ENCODE peak calls at places on chromosomes 1 and 21, in eight cellular contexts. W is astrocyte of the spinal cord, U is AG10803, K is breast epithelium, E is cardiac muscle cell, L is tibial artery, S is lower lobe of right lung, H is A549. P is an unnamed sample.

GRCh38 chr1:156508205-156508954 is 7.8 kb upstream of the MEF2D start:
- DNase-seq in H (no peak), U (peak; percentile 87), L (peak; percentile 97), S (peak; percentile 85), K (no peak), W (peak; percentile 55), E (peak; percentile 27), P (no peak)

GRCh38 chr1:26190373-26190987 is at the start of gene CATSPER4:
- DNase-seq in K (no peak), U (peak; percentile 4), H (peak; percentile 44), L (no peak), E (peak; percentile 47), W (no peak), S (no peak), P (peak; percentile 60)

GRCh38 chr21:40166291-40166843 is 299.1 kb downstream of the PCP4 start:
- DNase-seq in K (no peak), U (no peak), W (peak; percentile 76), H (no peak), S (no peak), E (no peak), L (no peak), P (no peak)

GRCh38 chr1:1349256-1350012 is at the start of gene DVL1:
- DNase-seq in K (peak; percentile 51), E (peak; percentile 71), U (peak; percentile 79), L (peak; percentile 81), H (peak; percentile 47), W (peak; percentile 61), S (peak; percentile 76), P (peak; percentile 82)

GRCh38 chr1:110087812-110088738 is 17.6 kb upstream of the ALX3 start:
- DNase-seq in W (peak; percentile 50), K (no peak), L (no peak), S (no peak), H (peak; percentile 35), E (peak; percentile 68), U (peak; percentile 63), P (peak; percentile 77)

GRCh38 chr21:36889401-36889800 is 77.1 kb downstream of the HLCS start:
- DNase-seq in K (no peak), L (no peak), U (no peak), E (peak; percentile 22), H (no peak), S (no peak), W (peak; percentile 9), P (no peak)

GRCh38 chr1:9875636-9876000 is 34.5 kb downstream of the CTNNBIP1 start:
- DNase-seq in W (no peak), H (no peak), L (no peak), U (no peak), K (no peak), S (no peak), E (no peak), P (no peak)

GRCh38 chr1:2399890-2400575 is 8.4 kb downstream of the RER1 start:
- DNase-seq in K (no peak), W (no peak), U (no peak), S (no peak), E (no peak), L (no peak), H (no peak), P (no peak)

GRCh38 chr1:12296623-12297022 is 66.8 kb downstream of the VPS13D start:
- DNase-seq in U (peak; percentile 76), S (no peak), K (no peak), H (no peak), E (peak; percentile 63), L (no peak), W (peak; percentile 79), P (no peak)

GRCh38 chr1:162471290-162471853 is 26.2 kb upstream of the UHMK1 start:
- DNase-seq in K (no peak), E (no peak), H (no peak), L (no peak), U (no peak), W (no peak), S (no peak), P (peak; percentile 4)

GRCh38 chr1:16391408-16391807 is 24.4 kb downstream of the SZRD1 start:
- DNase-seq in L (no peak), H (no peak), E (no peak), S (no peak), U (peak; percentile 16), W (no peak), K (no peak), P (no peak)

GRCh38 chr1:184020855-184021254 is 16.7 kb downstream of the COLGALT2 start:
- DNase-seq in H (no peak), E (no peak), W (no peak), U (no peak), K (no peak), S (no peak), L (no peak), P (no peak)

GRCh38 chr1:67274623-67275325 is 32.9 kb upstream of the IL12RB2 start:
- DNase-seq in W (no peak), E (no peak), U (no peak), S (no peak), K (no peak), H (no peak), L (no peak), P (no peak)

GRCh38 chr1:56658254-56658653 is 13.1 kb downstream of the PRKAA2 start:
- DNase-seq in L (no peak), U (no peak), S (no peak), E (no peak), K (no peak), W (no peak), H (no peak), P (no peak)

GRCh38 chr1:53377438-53377841 is 49.6 kb upstream of the LRP8 start:
- DNase-seq in L (peak; percentile 39), S (peak; percentile 28), E (no peak), U (no peak), H (no peak), W (no peak), K (no peak), P (no peak)

GRCh38 chr21:18840239-18840638 is 436.7 kb upstream of the TMPRSS15 start:
- DNase-seq in E (no peak), S (no peak), W (peak; percentile 70), L (no peak), H (peak; percentile 16), U (no peak), K (no peak), P (no peak)

GRCh38 chr1:115465802-115466363 is 127.8 kb upstream of the NGF start:
- DNase-seq in L (no peak), K (no peak), U (no peak), S (no peak), W (no peak), E (no peak), H (no peak), P (no peak)

GRCh38 chr1:115466433-115466832 is 128.4 kb upstream of the NGF start:
- DNase-seq in S (no peak), W (no peak), K (no peak), H (no peak), L (no peak), E (peak; percentile 20), U (no peak), P (peak; percentile 16)

GRCh38 chr1:115462677-115463076 is 124.6 kb upstream of the NGF start:
- DNase-seq in L (no peak), S (no peak), U (no peak), H (no peak), E (no peak), W (no peak), K (no peak), P (no peak)

GRCh38 chr1:115461526-115461925 is 123.5 kb upstream of the NGF start:
- DNase-seq in S (no peak), L (no peak), K (no peak), E (no peak), U (no peak), H (peak; percentile 14), W (no peak), P (no peak)

GRCh38 chr1:115463347-115463746 is 125.3 kb upstream of the NGF start:
- DNase-seq in H (no peak), E (no peak), U (no peak), W (no peak), K (no peak), L (no peak), S (no peak), P (no peak)
- TF ChIP-seq CTCF in H (peak; percentile 22), E (no peak), U (no peak), W (peak; percentile 20), K (no peak), L (no peak), S (no peak), P (no peak)

DNA sequence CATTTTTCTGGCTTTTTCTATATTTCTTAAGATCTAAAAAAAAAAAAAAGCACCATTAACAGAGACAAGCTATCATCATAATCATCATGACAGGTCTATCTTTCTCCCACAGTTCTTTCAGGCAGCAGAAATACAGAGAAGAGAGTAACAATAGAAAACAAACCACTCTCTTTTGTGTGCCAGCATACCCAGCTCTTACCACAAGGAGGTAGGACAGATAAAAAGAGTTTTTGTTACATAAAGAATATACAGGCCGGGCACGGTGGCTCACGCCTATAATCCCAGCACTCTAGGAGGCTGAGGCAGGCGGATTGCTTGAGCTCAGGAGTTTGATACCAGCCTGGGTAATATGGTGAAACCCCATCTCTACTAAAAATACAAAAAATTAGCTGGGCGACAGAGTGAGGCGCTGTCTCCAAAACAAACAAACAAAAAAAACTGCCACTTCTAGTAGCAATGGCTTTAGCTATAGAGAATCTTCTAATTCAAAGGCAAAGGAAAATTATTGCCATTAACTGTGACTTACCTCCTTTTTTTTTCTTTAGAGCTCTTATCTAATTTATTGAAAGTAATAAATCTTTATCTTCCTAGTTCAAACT is 39.7 kb downstream of the ANKRD13C start:
- DNase-seq in E (no peak), S (no peak), K (no peak), W (no peak), L (no peak), H (peak; percentile 4), U (no peak), P (no peak)
- TF ChIP-seq CTCF in E (no peak), S (no peak), K (no peak), W (peak; percentile 14), L (no peak), H (no peak), U (no peak), P (no peak)

DNA sequence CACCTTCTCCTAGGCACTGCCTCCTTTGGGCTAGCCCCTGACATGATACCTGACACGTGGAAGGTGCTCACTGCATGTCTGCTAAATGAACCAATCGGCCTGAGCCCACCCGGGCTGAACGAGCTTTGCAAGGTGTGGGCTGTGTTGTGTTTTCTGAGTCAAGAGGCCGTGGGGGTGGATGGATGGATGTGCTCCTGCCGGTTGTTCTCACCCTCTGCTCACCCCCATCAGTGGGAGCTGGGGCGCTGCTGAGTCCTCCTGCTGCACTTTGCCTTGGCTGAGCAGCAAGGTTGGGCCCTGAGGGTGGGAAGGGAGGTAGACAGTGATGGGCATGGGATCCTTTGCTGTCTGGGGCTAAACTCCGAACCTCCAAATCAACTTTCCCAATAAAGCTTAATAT is 6.7 kb upstream of the CACNA1E start:
- DNase-seq in U (no peak), L (no peak), K (no peak), E (no peak), W (no peak), S (no peak), H (no peak), P (no peak)
- TF ChIP-seq CTCF in U (no peak), L (no peak), K (no peak), E (no peak), W (no peak), S (no peak), H (no peak), P (no peak)

DNA sequence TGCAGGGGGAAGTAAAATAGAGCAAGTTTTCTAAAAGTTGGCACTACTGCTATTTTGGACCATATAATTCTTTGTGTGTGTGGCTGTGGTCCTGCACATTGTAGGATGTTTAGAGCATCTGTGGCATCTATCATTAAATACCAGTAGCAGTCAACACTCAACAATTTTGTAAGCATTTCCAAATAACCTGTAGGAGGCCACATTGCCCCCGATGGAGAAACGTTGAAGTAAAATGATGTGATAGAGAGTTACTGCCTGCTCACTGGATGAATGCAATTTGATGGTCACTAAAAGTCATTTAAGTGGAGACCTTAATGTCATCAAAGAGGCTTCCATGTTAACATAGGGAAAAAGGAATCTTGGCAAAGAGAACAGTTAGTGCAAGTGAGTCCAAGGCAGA is 560.8 kb downstream of the NEGR1 start:
- DNase-seq in W (no peak), K (no peak), L (no peak), E (no peak), H (no peak), S (no peak), U (no peak), P (no peak)
- TF ChIP-seq CTCF in W (no peak), K (no peak), L (no peak), E (no peak), H (no peak), S (no peak), U (no peak), P (no peak)

P was measured in endothelial cell.